ENCODE peak calls at places on chromosomes 16 and 17, in ten cellular contexts. B, I, F, G, Z, Y, R, A, T and J are unnamed samples.

GRCh38 chr16:11138026-11138768 is 117.8 kb downstream of the SOCS1 start:
- DNase-seq in B (no peak), I (no peak), F (no peak), G (peak), Z (no peak), Y (no peak), R (no peak), A (no peak), T (no peak), J (no peak)

GRCh38 chr16:30068750-30069574 is 3.4 kb downstream of the ALDOA start:
- DNase-seq in B (peak), I (no peak), F (no peak), G (peak), Z (peak), Y (no peak), R (no peak), A (no peak), T (no peak), J (no peak)

GRCh38 chr17:63140255-63140654 is 174.2 kb downstream of the TANC2 start:
- DNase-seq in B (peak), I (no peak), F (no peak), G (peak), Z (no peak), Y (no peak), R (no peak), A (no peak), T (no peak), J (no peak)

GRCh38 chr16:31505483-31505882 is 2.7 kb downstream of the RUSF1 start:
- DNase-seq in B (no peak), I (no peak), F (no peak), G (no peak), Z (no peak), Y (no peak), R (no peak), A (no peak), T (no peak), J (no peak)

GRCh38 chr17:65370669-65371126 is 190.8 kb downstream of the AXIN2 start:
- DNase-seq in B (peak), I (no peak), F (no peak), G (no peak), Z (no peak), Y (no peak), R (peak), A (peak), T (no peak), J (no peak)

GRCh38 chr17:68955181-68955841 is at the start of gene ABCA8:
- DNase-seq in B (no peak), I (no peak), F (peak), G (no peak), Z (no peak), Y (no peak), R (no peak), A (no peak), T (no peak), J (peak)

GRCh38 chr17:49180303-49180702 is 30.1 kb downstream of the GNGT2 start:
- DNase-seq in B (peak), I (peak), F (peak), G (peak), Z (peak), Y (no peak), R (peak), A (peak), T (peak), J (peak)

GRCh38 chr16:3235856-3236669 is 1.1 kb upstream of the ZNF200 start:
- DNase-seq in B (no peak), I (peak), F (peak), G (peak), Z (no peak), Y (no peak), R (peak), A (peak), T (peak), J (peak)

GRCh38 chr17:59761385-59762021 is 54.0 kb downstream of the VMP1 start:
- DNase-seq in B (no peak), I (no peak), F (no peak), G (peak), Z (peak), Y (no peak), R (no peak), A (no peak), T (no peak), J (no peak)

GRCh38 chr17:77840576-77841160 is 117.8 kb upstream of the TNRC6C start:
- DNase-seq in B (no peak), I (no peak), F (no peak), G (no peak), Z (no peak), Y (no peak), R (no peak), A (peak), T (no peak), J (no peak)

GRCh38 chr17:48610282-48611211 is at the start of gene HOXB7:
- DNase-seq in B (peak), I (peak), F (no peak), G (peak), Z (no peak), Y (peak), R (peak), A (peak), T (peak), J (peak)

GRCh38 chr16:55048745-55049144 is 118.1 kb downstream of the IRX5 start:
- DNase-seq in B (no peak), I (no peak), F (no peak), G (no peak), Z (no peak), Y (no peak), R (peak), A (no peak), T (no peak), J (no peak)

GRCh38 chr17:4969551-4970231 is 2.1 kb upstream of the SPAG7 start:
- DNase-seq in B (no peak), I (no peak), F (no peak), G (peak), Z (peak), Y (peak), R (no peak), A (no peak), T (no peak), J (no peak)

GRCh38 chr17:80980397-80981061 is 11.1 kb upstream of the CHMP6 start:
- DNase-seq in B (no peak), I (peak), F (no peak), G (peak), Z (peak), Y (no peak), R (no peak), A (no peak), T (no peak), J (no peak)

GRCh38 chr17:39665642-39666221 is 583 bp downstream of the TCAP start:
- DNase-seq in B (peak), I (no peak), F (peak), G (peak), Z (no peak), Y (no peak), R (peak), A (peak), T (no peak), J (no peak)

GRCh38 chr16:12881771-12882170 is 19.6 kb upstream of the SHISA9 start:
- DNase-seq in B (no peak), I (no peak), F (peak), G (no peak), Z (peak), Y (no peak), R (no peak), A (no peak), T (no peak), J (no peak)

GRCh38 chr17:57445772-57446472 is 189.6 kb downstream of the MSI2 start:
- DNase-seq in B (no peak), I (no peak), F (no peak), G (no peak), Z (no peak), Y (no peak), R (no peak), A (no peak), T (no peak), J (no peak)

GRCh38 chr17:82396601-82397435 is 21.3 kb upstream of the HEXD start:
- DNase-seq in B (no peak), I (no peak), F (no peak), G (peak), Z (peak), Y (no peak), R (peak), A (no peak), T (no peak), J (no peak)

GRCh38 chr16:80433617-80434016 is 107.2 kb upstream of the DYNLRB2 start:
- DNase-seq in B (no peak), I (no peak), F (no peak), G (peak), Z (no peak), Y (no peak), R (no peak), A (no peak), T (no peak), J (no peak)

GRCh38 chr17:75645889-75646625 is 12.8 kb downstream of the SMIM5 start:
- DNase-seq in B (peak), I (no peak), F (peak), G (peak), Z (no peak), Y (no peak), R (peak), A (peak), T (no peak), J (peak)

GRCh38 chr16:46857261-46857962 is 26.4 kb upstream of the C16orf87 start:
- DNase-seq in B (peak), I (no peak), F (peak), G (peak), Z (peak), Y (no peak), R (peak), A (peak), T (no peak), J (no peak)

GRCh38 chr17:36837616-36838272 is 99.5 kb upstream of the LHX1 start:
- DNase-seq in B (no peak), I (no peak), F (no peak), G (no peak), Z (no peak), Y (no peak), R (peak), A (no peak), T (no peak), J (no peak)

GRCh38 chr16:86704516-86704915 is 126.2 kb downstream of the FOXL1 start:
- DNase-seq in B (no peak), I (no peak), F (no peak), G (no peak), Z (no peak), Y (no peak), R (no peak), A (no peak), T (no peak), J (no peak)

GRCh38 chr16:3068486-3068885 is 3.0 kb downstream of the IL32 start:
- DNase-seq in B (no peak), I (no peak), F (no peak), G (no peak), Z (no peak), Y (no peak), R (no peak), A (peak), T (no peak), J (no peak)

GRCh38 chr17:19417611-19418010 is 6.6 kb downstream of the RNF112 start:
- DNase-seq in B (no peak), I (no peak), F (no peak), G (no peak), Z (no peak), Y (no peak), R (no peak), A (no peak), T (no peak), J (no peak)

GRCh38 chr16:48373258-48374050 is 11.8 kb downstream of the SIAH1 start:
- DNase-seq in B (no peak), I (no peak), F (no peak), G (peak), Z (no peak), Y (no peak), R (no peak), A (no peak), T (no peak), J (no peak)

GRCh38 chr17:2690165-2691068 is 21.1 kb downstream of the CLUH start:
- DNase-seq in B (no peak), I (no peak), F (no peak), G (no peak), Z (no peak), Y (no peak), R (peak), A (peak), T (peak), J (peak)

GRCh38 chr17:913207-913606 is 66.4 kb downstream of the NXN start:
- DNase-seq in B (no peak), I (no peak), F (no peak), G (peak), Z (no peak), Y (no peak), R (peak), A (no peak), T (no peak), J (no peak)

GRCh38 chr16:7746971-7747370 is 414.3 kb downstream of the RBFOX1 start:
- DNase-seq in B (no peak), I (no peak), F (no peak), G (no peak), Z (no peak), Y (no peak), R (no peak), A (no peak), T (no peak), J (no peak)

GRCh38 chr17:38728290-38728831 is 1.8 kb upstream of the CISD3 start:
- DNase-seq in B (no peak), I (no peak), F (peak), G (no peak), Z (no peak), Y (no peak), R (no peak), A (peak), T (peak), J (peak)

GRCh38 chr17:76431509-76431908 is 21.4 kb downstream of the UBE2O start:
- DNase-seq in B (no peak), I (no peak), F (no peak), G (no peak), Z (no peak), Y (no peak), R (no peak), A (no peak), T (no peak), J (no peak)

GRCh38 chr17:81422776-81423697 is 27.8 kb downstream of the BAHCC1 start:
- DNase-seq in B (peak), I (no peak), F (peak), G (peak), Z (peak), Y (no peak), R (peak), A (no peak), T (no peak), J (peak)

GRCh38 chr17:12089809-12090384 is 69.2 kb downstream of the MAP2K4 start:
- DNase-seq in B (peak), I (no peak), F (no peak), G (peak), Z (peak), Y (no peak), R (no peak), A (no peak), T (no peak), J (no peak)

GRCh38 chr17:54900457-54901229 is at the start of gene TOM1L1:
- DNase-seq in B (peak), I (peak), F (peak), G (peak), Z (peak), Y (peak), R (peak), A (no peak), T (no peak), J (peak)

GRCh38 chr17:29722411-29723198 is 99.9 kb upstream of the CORO6 start:
- DNase-seq in B (no peak), I (no peak), F (peak), G (no peak), Z (no peak), Y (peak), R (no peak), A (no peak), T (peak), J (no peak)

GRCh38 chr16:14449790-14450463 is 180.1 kb downstream of the PARN start:
- DNase-seq in B (no peak), I (no peak), F (no peak), G (no peak), Z (no peak), Y (no peak), R (no peak), A (no peak), T (no peak), J (no peak)

GRCh38 chr16:89090669-89091426 is 2.8 kb upstream of the ACSF3 start:
- DNase-seq in B (no peak), I (no peak), F (no peak), G (no peak), Z (no peak), Y (no peak), R (no peak), A (no peak), T (no peak), J (no peak)